ENCODE peak calls at places on chromosomes 11 and 22, in four cellular contexts. One of them, this sample, is unnamed.

GRCh38 chr11:35050596-35050995 is 88.4 kb upstream of the CD44 start:
- DNase-seq in ovary: no peak
- DNase-seq in esophagus muscularis mucosa: no peak
- DNase-seq in tibial nerve: no peak
- DNase-seq in this sample: no peak

GRCh38 chr11:7591992-7592391 is 78.2 kb downstream of the PPFIBP2 start:
- DNase-seq in esophagus muscularis mucosa: no peak
- DNase-seq in ovary: no peak
- DNase-seq in tibial nerve: no peak
- DNase-seq in this sample: no peak

GRCh38 chr11:95241673-95242072 is 10.7 kb upstream of the SESN3 start:
- DNase-seq in ovary: no peak
- DNase-seq in tibial nerve: no peak
- DNase-seq in esophagus muscularis mucosa: no peak
- DNase-seq in this sample: no peak

GRCh38 chr11:10356161-10356560 is 51.3 kb downstream of the ADM start:
- DNase-seq in ovary: no peak
- DNase-seq in esophagus muscularis mucosa: peak
- DNase-seq in tibial nerve: no peak
- DNase-seq in this sample: no peak

GRCh38 chr11:18264677-18265542 is 1.2 kb upstream of the SAA1 start:
- DNase-seq in tibial nerve: no peak
- DNase-seq in esophagus muscularis mucosa: peak
- DNase-seq in ovary: no peak
- DNase-seq in this sample: no peak

GRCh38 chr11:45209904-45210699 is 63.7 kb downstream of the PRDM11 start:
- DNase-seq in ovary: peak
- DNase-seq in tibial nerve: peak
- DNase-seq in esophagus muscularis mucosa: peak
- DNase-seq in this sample: peak

GRCh38 chr11:62710001-62710345 is 2.5 kb downstream of the GNG3 start:
- DNase-seq in esophagus muscularis mucosa: no peak
- DNase-seq in tibial nerve: no peak
- DNase-seq in ovary: no peak
- DNase-seq in this sample: no peak

GRCh38 chr11:76939219-76939631 is 78.5 kb downstream of the ACER3 start:
- DNase-seq in esophagus muscularis mucosa: no peak
- DNase-seq in tibial nerve: no peak
- DNase-seq in ovary: no peak
- DNase-seq in this sample: no peak

GRCh38 chr11:26994579-26995210 is 783 bp downstream of the FIBIN start:
- DNase-seq in tibial nerve: peak
- DNase-seq in ovary: peak
- DNase-seq in esophagus muscularis mucosa: no peak
- DNase-seq in this sample: no peak

GRCh38 chr11:61626580-61627380 is 45.9 kb upstream of the SYT7 start:
- DNase-seq in esophagus muscularis mucosa: no peak
- DNase-seq in ovary: no peak
- DNase-seq in tibial nerve: no peak
- DNase-seq in this sample: peak

GRCh38 chr22:32644252-32645100 is 157.0 kb upstream of the TIMP3 start:
- DNase-seq in tibial nerve: no peak
- DNase-seq in esophagus muscularis mucosa: no peak
- DNase-seq in ovary: peak
- DNase-seq in this sample: peak

GRCh38 chr11:24755260-24755839 is 258.5 kb downstream of the LUZP2 start:
- DNase-seq in tibial nerve: no peak
- DNase-seq in ovary: no peak
- DNase-seq in esophagus muscularis mucosa: no peak
- DNase-seq in this sample: no peak

GRCh38 chr11:74020537-74020936 is 11.7 kb upstream of the UCP3 start:
- DNase-seq in ovary: no peak
- DNase-seq in tibial nerve: no peak
- DNase-seq in esophagus muscularis mucosa: no peak
- DNase-seq in this sample: no peak

GRCh38 chr22:31631381-31631780 is 30.6 kb downstream of the PISD start:
- DNase-seq in esophagus muscularis mucosa: no peak
- DNase-seq in tibial nerve: no peak
- DNase-seq in ovary: no peak
- DNase-seq in this sample: no peak

GRCh38 chr11:120136356-120136755 is 1.6 kb downstream of the TRIM29 start:
- DNase-seq in ovary: no peak
- DNase-seq in tibial nerve: no peak
- DNase-seq in esophagus muscularis mucosa: no peak
- DNase-seq in this sample: peak

GRCh38 chr11:120139316-120140069 is 1.6 kb upstream of the TRIM29 start:
- DNase-seq in tibial nerve: peak
- DNase-seq in esophagus muscularis mucosa: no peak
- DNase-seq in ovary: no peak
- DNase-seq in this sample: no peak

GRCh38 chr11:120135838-120136237 is 2.1 kb downstream of the TRIM29 start:
- DNase-seq in ovary: no peak
- DNase-seq in esophagus muscularis mucosa: no peak
- DNase-seq in tibial nerve: no peak
- DNase-seq in this sample: no peak

GRCh38 chr11:120137187-120137610 is 714 bp downstream of the TRIM29 start:
- DNase-seq in tibial nerve: peak
- DNase-seq in ovary: no peak
- DNase-seq in esophagus muscularis mucosa: peak
- DNase-seq in this sample: peak

GRCh38 chr11:120137611-120138521 is at the start of gene TRIM29:
- DNase-seq in tibial nerve: peak
- DNase-seq in esophagus muscularis mucosa: peak
- DNase-seq in ovary: no peak
- DNase-seq in this sample: peak
- TF ChIP-seq EP300 in tibial nerve: no peak
- TF ChIP-seq EP300 in esophagus muscularis mucosa: no peak
- TF ChIP-seq EP300 in ovary: no peak
- TF ChIP-seq EP300 in this sample: no peak

DNA sequence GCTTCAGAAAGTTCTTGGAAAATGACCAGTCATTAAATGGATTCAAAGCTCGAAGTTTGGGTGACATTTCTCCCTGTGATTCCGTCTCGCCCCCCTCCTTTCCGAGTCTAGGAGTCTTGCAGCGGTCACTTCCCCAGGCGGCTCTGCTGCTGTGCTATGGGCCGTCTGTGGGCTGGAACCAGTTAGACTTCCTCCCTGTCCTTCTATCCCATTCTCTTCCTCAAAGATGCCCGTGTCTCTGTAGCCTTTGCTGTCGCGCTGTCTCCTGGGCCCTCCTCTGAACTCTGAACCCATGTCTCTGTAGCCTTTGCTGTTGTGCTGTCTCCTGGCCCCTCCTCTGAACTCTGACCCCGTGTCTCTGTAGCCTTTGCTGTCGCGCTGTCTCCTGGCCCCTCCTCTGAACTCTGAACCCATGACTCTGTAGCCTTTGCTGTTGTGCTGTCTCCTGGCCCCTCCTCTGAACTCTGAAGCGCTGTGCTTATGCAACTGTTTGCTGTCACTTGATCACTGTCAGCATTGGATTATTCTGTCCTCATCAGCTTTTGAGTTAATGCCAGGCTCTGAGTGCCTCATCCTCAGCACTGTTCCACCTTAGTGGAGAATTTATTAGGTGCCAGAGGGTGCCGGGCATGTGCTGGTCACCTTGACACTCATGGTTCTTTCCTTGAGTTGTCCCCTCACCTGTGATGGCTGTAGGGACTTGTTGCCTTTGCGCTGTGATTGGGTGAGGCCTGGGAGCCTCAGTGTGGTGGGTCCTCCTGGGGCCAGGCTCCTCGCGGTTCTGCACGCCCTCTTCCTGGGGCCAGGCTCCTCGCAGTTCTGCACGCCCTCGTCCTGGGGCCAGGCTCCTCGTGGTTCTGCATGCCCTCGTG is 173.3 kb downstream of the TBC1D22A start:
- DNase-seq in tibial nerve: no peak
- DNase-seq in ovary: no peak
- DNase-seq in esophagus muscularis mucosa: no peak
- DNase-seq in this sample: peak
- TF ChIP-seq EP300 in tibial nerve: no peak
- TF ChIP-seq EP300 in ovary: no peak
- TF ChIP-seq EP300 in esophagus muscularis mucosa: no peak
- TF ChIP-seq EP300 in this sample: no peak

GRCh38 chr22:49464024-49464423 is 363.6 kb downstream of the BRD1 start:
- DNase-seq in tibial nerve: no peak
- DNase-seq in esophagus muscularis mucosa: no peak
- DNase-seq in ovary: no peak
- DNase-seq in this sample: no peak

GRCh38 chr22:49462795-49463194 is 364.9 kb downstream of the BRD1 start:
- DNase-seq in esophagus muscularis mucosa: no peak
- DNase-seq in ovary: no peak
- DNase-seq in tibial nerve: no peak
- DNase-seq in this sample: no peak

GRCh38 chr22:49460662-49461371 is 366.9 kb downstream of the BRD1 start:
- DNase-seq in esophagus muscularis mucosa: no peak
- DNase-seq in tibial nerve: no peak
- DNase-seq in ovary: no peak
- DNase-seq in this sample: no peak

GRCh38 chr22:49461674-49462073 is 366.0 kb downstream of the BRD1 start:
- DNase-seq in esophagus muscularis mucosa: no peak
- DNase-seq in tibial nerve: no peak
- DNase-seq in ovary: no peak
- DNase-seq in this sample: no peak

DNA sequence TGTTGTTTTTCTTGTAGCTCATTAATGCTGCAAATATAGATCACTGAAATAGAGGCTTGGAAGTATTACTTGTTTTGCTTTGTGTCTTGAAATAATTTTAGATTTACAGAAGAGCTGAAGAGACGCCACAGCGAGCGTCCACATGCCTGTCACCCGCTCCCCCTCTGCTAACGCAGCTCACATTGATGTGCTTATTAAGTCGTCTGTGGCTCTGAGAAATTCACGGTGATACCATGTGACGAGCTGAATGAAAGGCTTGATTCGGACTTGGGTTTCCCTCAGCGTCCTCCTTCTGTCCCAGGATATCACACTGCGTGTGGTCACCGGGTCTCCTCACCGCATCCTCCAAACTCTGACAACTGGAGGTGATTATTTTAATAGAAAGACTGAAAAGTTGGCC is 365.4 kb downstream of the BRD1 start:
- DNase-seq in esophagus muscularis mucosa: no peak
- DNase-seq in tibial nerve: no peak
- DNase-seq in ovary: no peak
- DNase-seq in this sample: no peak
- TF ChIP-seq EP300 in esophagus muscularis mucosa: no peak
- TF ChIP-seq EP300 in tibial nerve: no peak
- TF ChIP-seq EP300 in ovary: no peak
- TF ChIP-seq EP300 in this sample: no peak

DNA sequence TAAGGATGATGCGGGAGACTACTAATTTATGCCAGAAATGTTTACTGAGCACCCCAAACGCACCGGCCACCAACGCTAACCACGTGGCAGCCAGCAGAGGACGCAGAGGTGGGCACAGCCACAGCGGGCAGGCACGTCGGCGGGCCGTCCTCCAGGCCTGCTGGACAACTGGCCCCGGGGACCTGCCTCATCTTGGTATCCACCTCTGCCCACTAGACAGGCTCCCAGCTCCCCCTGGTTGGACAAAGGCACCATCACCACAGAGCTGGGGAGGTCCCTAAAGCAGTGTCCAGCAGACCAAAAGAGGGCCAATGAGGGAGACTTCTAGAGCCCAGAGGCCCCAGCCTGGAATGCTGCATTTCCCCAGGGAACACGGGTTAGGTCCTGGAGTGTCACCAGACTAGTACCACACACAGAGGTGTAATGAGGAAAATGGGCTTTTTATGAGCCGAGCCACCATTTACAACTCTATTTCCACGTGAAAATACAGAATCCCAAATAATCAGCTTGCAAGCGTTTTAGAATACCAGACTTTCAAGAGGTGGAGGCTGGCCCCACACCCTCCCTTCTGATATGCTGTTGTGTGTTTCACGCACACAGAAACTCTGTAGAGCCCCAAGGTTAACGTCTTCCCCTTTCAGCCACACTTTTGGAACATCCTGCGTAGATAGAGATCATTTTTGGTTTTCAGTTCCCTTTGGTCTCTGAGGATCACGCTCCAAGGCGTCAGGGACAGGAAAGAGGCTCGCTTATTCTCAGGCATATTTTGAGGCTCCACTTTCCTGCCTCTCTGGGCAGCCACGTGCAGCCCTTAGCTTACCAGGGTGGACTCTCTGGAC is 23.7 kb upstream of the BID start:
- DNase-seq in tibial nerve: no peak
- DNase-seq in esophagus muscularis mucosa: no peak
- DNase-seq in ovary: no peak
- DNase-seq in this sample: no peak
- TF ChIP-seq EP300 in tibial nerve: no peak
- TF ChIP-seq EP300 in esophagus muscularis mucosa: no peak
- TF ChIP-seq EP300 in ovary: no peak
- TF ChIP-seq EP300 in this sample: no peak